ENCODE peak calls at places on chromosome 5, in four cellular contexts. One of them, this sample, is unnamed.

GRCh38 chr5:68193481-68194036 is 22.0 kb upstream of the PIK3R1 start:
- DNase-seq in neuronal stem cell: no peak
- DNase-seq in RWPE1: peak
- DNase-seq in effector memory CD4-positive, alpha-beta T cell: no peak
- DNase-seq in this sample: no peak

GRCh38 chr5:178288373-178289368 is 56.1 kb upstream of the PHYKPL start:
- DNase-seq in neuronal stem cell: peak
- DNase-seq in RWPE1: peak
- DNase-seq in effector memory CD4-positive, alpha-beta T cell: no peak
- DNase-seq in this sample: peak

GRCh38 chr5:169301386-169301930 is 519 bp upstream of the SLIT3 start:
- DNase-seq in neuronal stem cell: peak
- DNase-seq in RWPE1: no peak
- DNase-seq in effector memory CD4-positive, alpha-beta T cell: no peak
- DNase-seq in this sample: no peak

GRCh38 chr5:135458921-135459331 is 6.8 kb upstream of the TIFAB start:
- DNase-seq in neuronal stem cell: no peak
- DNase-seq in RWPE1: peak
- DNase-seq in effector memory CD4-positive, alpha-beta T cell: no peak
- DNase-seq in this sample: no peak

GRCh38 chr5:31963358-31963757 is 210.8 kb downstream of the GOLPH3 start:
- DNase-seq in neuronal stem cell: no peak
- DNase-seq in RWPE1: no peak
- DNase-seq in effector memory CD4-positive, alpha-beta T cell: no peak
- DNase-seq in this sample: no peak

GRCh38 chr5:135308752-135309151 is 90.3 kb downstream of the MACROH2A1 start:
- DNase-seq in neuronal stem cell: no peak
- DNase-seq in RWPE1: no peak
- DNase-seq in effector memory CD4-positive, alpha-beta T cell: no peak
- DNase-seq in this sample: no peak

GRCh38 chr5:138180183-138180782 is 1.4 kb downstream of the KIF20A start:
- DNase-seq in neuronal stem cell: peak
- DNase-seq in RWPE1: peak
- DNase-seq in effector memory CD4-positive, alpha-beta T cell: no peak
- DNase-seq in this sample: no peak

GRCh38 chr5:10235350-10235749 is 14.3 kb downstream of the ATPSCKMT start:
- DNase-seq in neuronal stem cell: no peak
- DNase-seq in RWPE1: no peak
- DNase-seq in effector memory CD4-positive, alpha-beta T cell: no peak
- DNase-seq in this sample: no peak

GRCh38 chr5:124963236-124963929 is 216.9 kb upstream of the ZNF608 start:
- DNase-seq in neuronal stem cell: no peak
- DNase-seq in RWPE1: peak
- DNase-seq in effector memory CD4-positive, alpha-beta T cell: no peak
- DNase-seq in this sample: no peak

GRCh38 chr5:9766581-9766980 is 136.4 kb upstream of the TAS2R1 start:
- DNase-seq in neuronal stem cell: no peak
- DNase-seq in RWPE1: peak
- DNase-seq in effector memory CD4-positive, alpha-beta T cell: no peak
- DNase-seq in this sample: no peak

GRCh38 chr5:55232985-55233928 is at the start of gene CCNO:
- DNase-seq in neuronal stem cell: peak
- DNase-seq in RWPE1: peak
- DNase-seq in effector memory CD4-positive, alpha-beta T cell: peak
- DNase-seq in this sample: no peak

GRCh38 chr5:168747987-168748777 is 169.0 kb upstream of the PANK3 start:
- DNase-seq in neuronal stem cell: peak
- DNase-seq in RWPE1: peak
- DNase-seq in effector memory CD4-positive, alpha-beta T cell: no peak
- DNase-seq in this sample: no peak

GRCh38 chr5:124981901-124982300 is 235.5 kb upstream of the ZNF608 start:
- DNase-seq in neuronal stem cell: no peak
- DNase-seq in RWPE1: no peak
- DNase-seq in effector memory CD4-positive, alpha-beta T cell: no peak
- DNase-seq in this sample: peak

GRCh38 chr5:80125962-80126480 is 90.9 kb downstream of the THBS4 start:
- DNase-seq in neuronal stem cell: no peak
- DNase-seq in RWPE1: peak
- DNase-seq in effector memory CD4-positive, alpha-beta T cell: no peak
- DNase-seq in this sample: no peak

GRCh38 chr5:50963647-50964584 is 297.5 kb downstream of the PARP8 start:
- DNase-seq in neuronal stem cell: peak
- DNase-seq in RWPE1: no peak
- DNase-seq in effector memory CD4-positive, alpha-beta T cell: no peak
- DNase-seq in this sample: no peak

GRCh38 chr5:33781286-33781685 is 110.5 kb downstream of the ADAMTS12 start:
- DNase-seq in neuronal stem cell: peak
- DNase-seq in RWPE1: no peak
- DNase-seq in effector memory CD4-positive, alpha-beta T cell: no peak
- DNase-seq in this sample: no peak

GRCh38 chr5:176862330-176862995 is 36.7 kb downstream of the HK3 start:
- DNase-seq in neuronal stem cell: no peak
- DNase-seq in RWPE1: peak
- DNase-seq in effector memory CD4-positive, alpha-beta T cell: no peak
- DNase-seq in this sample: no peak

GRCh38 chr5:58156977-58157701 is 302.7 kb downstream of the PLK2 start:
- DNase-seq in neuronal stem cell: peak
- DNase-seq in RWPE1: no peak
- DNase-seq in effector memory CD4-positive, alpha-beta T cell: no peak
- DNase-seq in this sample: no peak

GRCh38 chr5:68225188-68225910 is 9.8 kb downstream of the PIK3R1 start:
- DNase-seq in neuronal stem cell: no peak
- DNase-seq in RWPE1: peak
- DNase-seq in effector memory CD4-positive, alpha-beta T cell: no peak
- DNase-seq in this sample: peak

GRCh38 chr5:144428326-144428725 is 257.7 kb downstream of the KCTD16 start:
- DNase-seq in neuronal stem cell: no peak
- DNase-seq in RWPE1: no peak
- DNase-seq in effector memory CD4-positive, alpha-beta T cell: no peak
- DNase-seq in this sample: no peak

GRCh38 chr5:144429405-144429804 is 258.7 kb downstream of the KCTD16 start:
- DNase-seq in neuronal stem cell: no peak
- DNase-seq in RWPE1: no peak
- DNase-seq in effector memory CD4-positive, alpha-beta T cell: no peak
- DNase-seq in this sample: no peak

GRCh38 chr5:144433140-144433822 is 262.6 kb downstream of the KCTD16 start:
- DNase-seq in neuronal stem cell: no peak
- DNase-seq in RWPE1: no peak
- DNase-seq in effector memory CD4-positive, alpha-beta T cell: no peak
- DNase-seq in this sample: no peak

GRCh38 chr5:144427871-144428270 is 257.2 kb downstream of the KCTD16 start:
- DNase-seq in neuronal stem cell: no peak
- DNase-seq in RWPE1: no peak
- DNase-seq in effector memory CD4-positive, alpha-beta T cell: no peak
- DNase-seq in this sample: no peak

DNA sequence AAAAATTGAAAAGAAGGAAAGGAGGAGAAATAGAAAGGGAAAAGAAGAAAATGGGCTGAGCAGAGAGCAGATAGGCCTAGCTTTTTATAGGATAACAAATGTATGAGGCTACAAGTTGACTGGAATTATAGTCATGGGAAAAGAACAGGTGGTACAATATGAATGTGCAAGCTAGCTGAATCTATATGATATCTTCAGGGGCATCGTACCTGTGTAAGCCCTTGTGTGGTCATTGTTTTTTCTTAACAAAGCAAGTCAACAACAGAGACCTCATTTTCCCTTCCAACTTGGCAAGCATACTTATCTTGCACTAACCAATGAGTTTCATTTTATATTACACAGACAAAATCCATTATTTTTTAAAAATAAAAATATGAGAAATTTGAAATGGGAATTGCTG is 259.2 kb downstream of the KCTD16 start:
- DNase-seq in neuronal stem cell: no peak
- DNase-seq in RWPE1: no peak
- DNase-seq in effector memory CD4-positive, alpha-beta T cell: no peak
- DNase-seq in this sample: no peak
- H3K27ac ChIP-seq in neuronal stem cell: no peak
- H3K27ac ChIP-seq in RWPE1: no peak
- H3K27ac ChIP-seq in effector memory CD4-positive, alpha-beta T cell: no peak
- H3K27ac ChIP-seq in this sample: no peak

DNA sequence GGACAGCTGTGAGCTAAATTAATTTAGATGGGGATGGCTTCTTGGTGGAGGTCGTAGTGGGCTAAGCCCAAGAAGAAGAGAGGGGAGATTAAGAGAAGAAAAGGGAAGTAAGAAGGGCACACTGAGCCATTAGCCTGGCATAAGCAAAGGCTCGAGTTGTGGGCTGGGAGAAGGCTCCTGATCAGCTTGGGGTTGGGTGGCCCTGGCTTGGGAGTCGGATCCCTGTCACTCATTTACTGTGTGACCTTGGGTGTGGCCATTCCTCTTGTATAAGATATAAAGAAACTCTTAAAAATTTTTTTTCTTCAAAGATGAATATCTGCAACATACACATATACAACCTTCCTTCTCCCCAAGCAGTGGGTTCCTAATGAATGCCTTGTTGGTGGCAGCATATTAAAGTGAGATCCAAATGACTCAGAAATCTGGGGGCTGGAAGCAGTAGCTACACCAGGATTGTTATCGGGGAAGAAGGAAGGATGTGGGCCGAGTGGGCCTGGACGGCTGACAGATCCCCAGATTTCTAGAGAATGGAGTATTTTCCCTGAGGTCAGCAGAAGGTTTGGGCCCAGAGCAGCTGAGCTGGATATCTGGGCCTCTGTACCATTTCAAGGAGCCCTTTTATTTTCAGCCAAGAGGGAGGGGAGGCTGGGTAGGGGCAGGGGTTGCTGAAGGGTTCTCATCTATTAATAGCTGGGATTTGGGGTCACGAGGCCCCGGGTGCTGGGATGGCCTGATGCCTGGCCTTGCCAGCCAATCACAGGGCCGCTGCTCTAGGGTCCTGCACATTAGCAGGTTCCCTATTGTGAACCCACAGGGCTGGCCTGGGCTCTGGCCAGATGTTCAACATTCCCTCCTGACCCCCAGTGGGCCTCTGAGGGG is 52.1 kb downstream of the PPARGC1B start:
- DNase-seq in neuronal stem cell: no peak
- DNase-seq in RWPE1: no peak
- DNase-seq in effector memory CD4-positive, alpha-beta T cell: no peak
- DNase-seq in this sample: no peak
- H3K27ac ChIP-seq in neuronal stem cell: no peak
- H3K27ac ChIP-seq in RWPE1: peak
- H3K27ac ChIP-seq in effector memory CD4-positive, alpha-beta T cell: no peak
- H3K27ac ChIP-seq in this sample: no peak

DNA sequence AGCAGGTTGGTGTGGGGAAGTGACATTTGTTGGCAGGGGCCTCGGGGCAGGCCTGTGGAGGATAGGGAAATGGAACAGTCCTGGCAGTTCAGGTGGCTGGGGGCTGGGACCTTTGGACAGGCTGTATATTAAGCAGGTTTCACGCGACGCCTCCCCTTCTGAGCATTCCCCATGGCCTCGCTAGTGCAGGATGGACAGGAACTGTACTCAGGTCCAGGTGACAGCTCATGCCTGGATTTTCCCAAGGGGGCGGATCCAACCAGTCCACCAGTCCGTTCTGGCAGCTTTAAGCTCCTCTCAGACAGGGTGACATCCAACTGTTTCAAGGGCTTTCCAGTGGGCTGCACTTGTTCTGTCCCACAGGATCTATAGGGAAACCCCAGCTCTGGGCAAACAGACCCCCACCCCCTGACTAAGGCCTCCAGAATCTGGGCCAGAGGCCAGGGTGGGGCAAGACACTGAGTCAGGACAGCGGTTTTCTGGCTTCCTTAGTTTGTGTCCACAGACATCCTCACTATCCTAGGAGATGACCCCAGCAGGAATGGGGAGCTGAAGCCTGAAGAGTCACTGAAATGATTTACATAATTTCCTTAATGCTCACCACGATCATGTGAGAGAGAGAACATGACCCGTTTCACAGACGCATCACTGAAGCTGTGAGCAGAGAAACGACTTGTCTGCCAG is 20.9 kb downstream of the CSF2 start:
- DNase-seq in neuronal stem cell: no peak
- DNase-seq in RWPE1: peak
- DNase-seq in effector memory CD4-positive, alpha-beta T cell: no peak
- DNase-seq in this sample: peak
- H3K27ac ChIP-seq in neuronal stem cell: no peak
- H3K27ac ChIP-seq in RWPE1: peak
- H3K27ac ChIP-seq in effector memory CD4-positive, alpha-beta T cell: no peak
- H3K27ac ChIP-seq in this sample: no peak

GRCh38 chr5:88882321-88883038 is 504 bp downstream of the MEF2C start:
- DNase-seq in neuronal stem cell: no peak
- DNase-seq in RWPE1: no peak
- DNase-seq in effector memory CD4-positive, alpha-beta T cell: no peak
- DNase-seq in this sample: no peak
- H3K27ac ChIP-seq in neuronal stem cell: no peak
- H3K27ac ChIP-seq in RWPE1: no peak
- H3K27ac ChIP-seq in effector memory CD4-positive, alpha-beta T cell: no peak
- H3K27ac ChIP-seq in this sample: peak

GRCh38 chr5:156201793-156202388 is 125.1 kb upstream of the SGCD start:
- DNase-seq in neuronal stem cell: no peak
- DNase-seq in RWPE1: no peak
- DNase-seq in effector memory CD4-positive, alpha-beta T cell: no peak
- DNase-seq in this sample: no peak
- H3K27ac ChIP-seq in neuronal stem cell: no peak
- H3K27ac ChIP-seq in RWPE1: no peak
- H3K27ac ChIP-seq in effector memory CD4-positive, alpha-beta T cell: no peak
- H3K27ac ChIP-seq in this sample: no peak

DNA sequence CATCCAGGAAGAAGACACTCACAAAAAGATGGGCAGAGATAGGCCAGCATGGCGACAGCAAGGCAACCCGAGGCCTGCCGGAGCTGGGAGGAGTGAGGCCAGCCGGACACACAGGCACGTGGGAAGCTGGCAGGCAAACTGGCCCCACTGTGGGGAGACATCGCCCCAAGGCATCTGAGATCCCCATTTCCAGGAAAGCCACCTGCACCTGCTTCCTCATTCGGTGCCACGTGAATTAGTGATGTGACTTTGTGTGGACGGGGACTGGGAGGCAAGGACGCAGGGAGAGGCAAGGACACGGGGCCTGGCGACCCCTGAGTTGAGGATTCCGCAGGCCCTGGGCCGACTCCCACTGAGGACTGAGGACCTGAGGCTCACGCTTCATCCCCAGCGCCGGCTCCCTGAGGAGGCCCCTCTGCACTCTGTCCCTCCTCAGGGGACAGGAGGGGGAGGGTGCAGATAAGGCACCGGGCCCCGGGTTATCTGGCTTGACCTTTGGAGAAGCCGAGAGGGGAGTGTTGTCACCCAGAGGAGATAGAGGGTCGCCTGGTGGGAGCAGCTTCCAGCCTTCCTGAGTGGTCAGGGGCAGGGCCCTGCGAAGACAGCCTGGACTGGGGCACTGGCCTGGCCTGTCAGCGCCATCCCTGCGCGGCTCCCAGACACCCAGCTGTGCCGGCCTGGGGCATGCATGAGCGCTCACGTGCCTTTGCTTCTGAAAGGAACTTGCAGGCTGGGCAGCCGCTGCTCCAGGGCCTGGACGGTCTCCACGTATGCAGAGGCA is 39.7 kb downstream of the NDUFS6 start:
- DNase-seq in neuronal stem cell: peak
- DNase-seq in RWPE1: no peak
- DNase-seq in effector memory CD4-positive, alpha-beta T cell: no peak
- DNase-seq in this sample: no peak
- H3K27ac ChIP-seq in neuronal stem cell: no peak
- H3K27ac ChIP-seq in RWPE1: no peak
- H3K27ac ChIP-seq in effector memory CD4-positive, alpha-beta T cell: no peak
- H3K27ac ChIP-seq in this sample: no peak

This sample was measured in breast epithelium.